ENCODE peak calls at places on chromosomes 13 and 19, in five cellular contexts. M, U, G, Q and F are unnamed samples.

GRCh38 chr13:99132295-99132835 is 68.3 kb upstream of the UBAC2 start:
- DNase-seq in M (no peak), U (no peak), G (no peak), Q (no peak), F (no peak)

GRCh38 chr13:112333756-112334543 is 42.2 kb upstream of the SPACA7 start:
- DNase-seq in M (peak; percentile 20), U (no peak), G (no peak), Q (peak; percentile 25), F (no peak)

GRCh38 chr19:38719761-38720558 is 24.3 kb downstream of the CAPN12 start:
- DNase-seq in M (no peak), U (no peak), G (no peak), Q (no peak), F (no peak)

GRCh38 chr13:24651718-24652345 is 28.4 kb upstream of the ATP12A start:
- DNase-seq in M (no peak), U (no peak), G (no peak), Q (no peak), F (no peak)

GRCh38 chr13:59823495-59823894 is 340.2 kb downstream of the DIAPH3 start:
- DNase-seq in M (peak; percentile 0), U (no peak), G (no peak), Q (no peak), F (no peak)

GRCh38 chr13:113532156-113532806 is 41.8 kb upstream of the DCUN1D2 start:
- DNase-seq in M (no peak), U (no peak), G (no peak), Q (peak; percentile 54), F (no peak)

GRCh38 chr13:27035892-27036235 is 135.7 kb downstream of the USP12 start:
- DNase-seq in M (peak; percentile 48), U (no peak), G (no peak), Q (no peak), F (no peak)

GRCh38 chr19:6717036-6717435 is 3.4 kb downstream of the C3 start:
- DNase-seq in M (no peak), U (no peak), G (no peak), Q (peak; percentile 29), F (no peak)

GRCh38 chr13:73754727-73755292 is 379.4 kb downstream of the KLF12 start:
- DNase-seq in M (peak; percentile 46), U (peak; percentile 32), G (no peak), Q (no peak), F (peak; percentile 13)

GRCh38 chr13:33262997-33263396 is 22.6 kb downstream of the STARD13 start:
- DNase-seq in M (no peak), U (no peak), G (no peak), Q (no peak), F (no peak)

GRCh38 chr19:10729406-10729805 is 11.5 kb downstream of the DNM2 start:
- DNase-seq in M (no peak), U (no peak), G (no peak), Q (no peak), F (no peak)

GRCh38 chr13:88022826-88023225 is 351.7 kb downstream of the SLITRK5 start:
- DNase-seq in M (no peak), U (no peak), G (no peak), Q (no peak), F (no peak)

GRCh38 chr13:45327253-45327954 is 13.6 kb downstream of the TPT1 start:
- DNase-seq in M (no peak), U (no peak), G (no peak), Q (no peak), F (no peak)

GRCh38 chr13:40916207-40916998 is 102.7 kb downstream of the ELF1 start:
- DNase-seq in M (no peak), U (no peak), G (no peak), Q (no peak), F (no peak)

GRCh38 chr19:14072535-14073231 is at the start of gene MISP3:
- DNase-seq in M (peak; percentile 49), U (no peak), G (no peak), Q (peak; percentile 92), F (peak; percentile 70)

GRCh38 chr13:31037874-31038475 is 105.5 kb downstream of the TEX26 start:
- DNase-seq in M (no peak), U (no peak), G (no peak), Q (no peak), F (no peak)

GRCh38 chr13:66933994-66934393 is 296.1 kb downstream of the PCDH9 start:
- DNase-seq in M (peak; percentile 94), U (peak; percentile 46), G (no peak), Q (no peak), F (no peak)

GRCh38 chr19:52825765-52826164 is 4.3 kb upstream of the ZNF28 start:
- DNase-seq in M (no peak), U (no peak), G (no peak), Q (no peak), F (no peak)

GRCh38 chr19:45773384-45773783 is 4.3 kb upstream of the SIX5 start:
- DNase-seq in M (no peak), U (no peak), G (no peak), Q (no peak), F (no peak)

GRCh38 chr19:40273469-40274360 is 11.4 kb downstream of the AKT2 start:
- DNase-seq in M (no peak), U (no peak), G (no peak), Q (no peak), F (no peak)

GRCh38 chr19:29264897-29265296 is 51.9 kb upstream of the UQCRFS1 start:
- DNase-seq in M (no peak), U (no peak), G (no peak), Q (no peak), F (no peak)

GRCh38 chr13:95100525-95101121 is 200.6 kb downstream of the ABCC4 start:
- DNase-seq in M (peak; percentile 98), U (no peak), G (no peak), Q (no peak), F (no peak)

GRCh38 chr19:31344403-31344802 is 4.8 kb downstream of the TSHZ3 start:
- DNase-seq in M (no peak), U (no peak), G (no peak), Q (no peak), F (no peak)

GRCh38 chr13:30577381-30577780 is 40.3 kb upstream of the USPL1 start:
- DNase-seq in M (peak; percentile 43), U (peak; percentile 59), G (no peak), Q (no peak), F (peak; percentile 48)

GRCh38 chr13:73599232-73600128 is 534.7 kb downstream of the KLF12 start:
- DNase-seq in M (no peak), U (no peak), G (no peak), Q (no peak), F (no peak)

GRCh38 chr19:21463449-21464105 is 41.8 kb upstream of the ZNF429 start:
- DNase-seq in M (no peak), U (no peak), G (peak; percentile 35), Q (no peak), F (peak; percentile 33)

DNA sequence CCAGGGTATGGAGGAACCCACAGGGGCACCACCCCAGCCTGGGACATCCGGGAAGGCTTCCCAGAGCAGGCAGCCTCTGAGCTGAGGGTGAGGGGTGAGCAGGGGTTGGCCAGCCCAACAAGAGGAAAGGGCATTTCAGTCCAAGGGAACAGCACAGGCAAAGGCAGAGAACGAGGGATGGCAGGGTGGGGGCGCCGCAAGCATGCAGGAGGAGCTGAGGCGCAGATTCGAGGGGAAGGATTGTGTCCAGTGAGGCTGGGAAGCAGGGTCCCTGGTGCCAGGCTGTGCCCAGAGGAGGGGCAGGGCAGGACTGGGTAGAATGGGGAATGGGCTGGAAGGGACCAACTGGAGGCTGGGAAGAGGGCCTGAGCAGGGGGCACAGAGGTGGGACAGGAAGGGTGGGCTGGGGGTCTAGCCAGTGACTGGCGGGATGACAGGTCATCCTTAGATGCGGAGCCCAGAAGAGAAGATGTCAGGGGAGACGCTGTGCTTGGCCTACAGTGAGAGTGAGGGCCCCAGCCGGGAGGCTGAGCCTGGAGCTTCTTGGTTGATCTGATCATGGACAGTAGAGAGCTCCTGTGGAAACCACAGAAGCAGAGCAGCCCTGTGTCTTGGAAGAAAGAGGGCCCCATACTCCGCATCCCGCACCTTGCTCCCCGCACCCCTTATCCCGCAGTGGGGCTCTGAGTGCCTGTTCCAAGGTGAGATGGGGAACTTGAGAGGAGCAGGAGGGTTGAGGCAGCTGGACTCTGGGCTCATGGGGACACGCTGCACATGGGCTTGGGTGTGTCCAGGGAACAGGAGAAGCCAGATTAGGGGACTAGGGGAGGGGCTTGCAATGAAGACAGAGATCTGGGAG is 13.7 kb downstream of the EMP3 start:
- DNase-seq in M (no peak), U (no peak), G (no peak), Q (no peak), F (peak; percentile 10)
- TF ChIP-seq CTCF in M (no peak), U (no peak), G (no peak), Q (no peak), F (no peak)

DNA sequence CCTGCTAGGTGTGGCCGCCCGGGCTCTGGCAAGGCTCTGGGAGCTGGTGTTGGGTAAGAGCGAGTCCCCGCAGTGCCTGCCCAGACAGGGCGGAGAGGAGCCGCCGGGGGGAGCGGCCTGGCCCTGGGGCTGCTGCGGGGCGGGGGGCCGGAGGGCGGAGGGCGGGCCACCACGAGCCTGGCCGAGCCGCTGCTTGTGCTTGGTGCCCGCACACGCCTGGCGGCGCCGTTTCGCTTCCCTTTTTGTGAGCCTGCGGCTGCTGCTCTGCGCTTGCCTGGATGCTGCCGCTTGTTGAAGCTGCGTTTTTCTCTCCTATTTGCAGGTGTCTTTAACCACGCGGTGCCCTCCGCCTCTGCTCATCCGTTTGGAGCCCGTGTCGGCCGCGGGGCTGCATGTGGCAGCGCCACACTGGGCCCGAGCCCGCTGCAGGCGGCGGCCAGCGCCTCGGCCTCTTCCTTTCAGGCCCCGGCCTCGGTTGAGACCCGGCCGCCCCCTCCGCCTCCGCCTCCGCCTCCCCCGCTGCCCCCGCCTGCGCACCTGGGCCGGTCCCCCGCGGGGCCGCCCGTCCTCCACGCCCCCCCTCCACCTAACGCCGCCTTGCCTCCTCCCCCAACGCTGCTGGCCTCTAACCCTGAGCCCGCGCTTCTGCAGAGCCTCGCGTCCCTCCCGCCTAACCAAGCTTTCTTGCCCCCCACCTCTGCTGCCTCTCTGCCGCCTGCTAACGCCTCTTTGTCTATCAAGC is 8.5 kb downstream of the PLEKHJ1 start:
- DNase-seq in M (no peak), U (no peak), G (peak; percentile 77), Q (no peak), F (peak; percentile 82)
- TF ChIP-seq CTCF in M (no peak), U (no peak), G (no peak), Q (no peak), F (peak; percentile 20)

GRCh38 chr13:109135018-109135417 is 505.6 kb downstream of the MYO16 start:
- DNase-seq in M (peak; percentile 22), U (no peak), G (no peak), Q (no peak), F (no peak)
- TF ChIP-seq CTCF in M (no peak), U (no peak), G (no peak), Q (no peak), F (no peak)

DNA sequence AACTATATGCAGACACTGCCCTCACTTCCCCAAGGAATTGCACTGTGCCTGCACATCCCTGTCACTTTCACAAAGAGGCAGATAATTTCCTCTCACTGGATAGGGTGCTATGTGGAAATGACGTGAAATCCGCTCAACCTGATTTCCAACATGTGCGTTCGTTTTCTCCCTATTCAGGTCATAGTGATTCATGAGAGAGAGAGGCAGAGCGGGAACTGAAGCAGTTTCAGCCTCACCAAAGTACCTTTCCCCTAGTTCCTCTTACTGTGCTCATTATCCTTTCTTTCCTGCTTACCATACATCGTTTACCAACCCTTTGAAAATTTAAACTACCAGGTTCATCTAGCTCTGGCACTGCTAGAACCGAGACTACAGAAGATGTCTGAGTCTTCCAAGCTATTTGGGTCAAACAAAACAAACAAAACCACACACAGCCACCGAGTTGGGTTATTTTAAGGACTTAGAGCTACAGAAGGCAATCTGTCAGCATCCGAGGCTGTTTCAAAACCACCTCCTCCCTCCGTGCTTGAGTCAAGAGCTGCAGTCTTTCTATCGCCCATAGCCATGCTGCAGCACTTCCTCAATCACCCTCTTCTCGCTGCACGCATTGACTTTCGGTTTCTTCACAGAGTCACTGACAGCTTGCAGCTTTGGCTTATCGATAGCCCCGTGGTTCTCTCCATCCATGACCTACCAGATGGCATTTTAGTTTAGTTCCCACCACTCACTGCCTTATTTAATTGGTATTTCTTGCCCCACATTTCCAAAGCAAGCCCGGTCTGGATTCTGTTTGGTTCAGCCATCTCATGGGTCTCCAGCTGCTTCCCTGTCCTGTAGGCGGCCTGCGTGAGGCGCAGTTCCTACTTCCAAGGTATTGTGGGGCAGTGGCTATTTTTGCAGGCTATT is 1395.8 kb downstream of the EFNB2 start:
- DNase-seq in M (peak; percentile 52), U (no peak), G (peak; percentile 65), Q (peak; percentile 48), F (peak; percentile 61)
- TF ChIP-seq CTCF in M (peak; percentile 29), U (peak; percentile 53), G (peak; percentile 5), Q (no peak), F (peak; percentile 30)